ENCODE peak calls at places on chromosomes 6 and 20, in eight cellular contexts. T is GM23248, I is fibroblast of lung, C is neuronal stem cell, P is endothelial cell of umbilical vein, G is K562, W is IMR-90, L is SK-N-SH. U is an unnamed sample.

GRCh38 chr20:3032624-3033023 is 10.8 kb upstream of the GNRH2 start:
- DNase-seq in T (no peak), I (no peak), C (no peak), P (no peak), G (no peak), W (no peak), L (no peak), U (no peak)

GRCh38 chr6:133553652-133554051 is 312.5 kb downstream of the EYA4 start:
- DNase-seq in T (peak; percentile 73), I (peak; percentile 85), C (peak; percentile 58), P (peak; percentile 44), G (peak; percentile 25), W (peak; percentile 79), L (peak; percentile 32), U (peak; percentile 89)

GRCh38 chr6:8392569-8392968 is 42.8 kb downstream of the SLC35B3 start:
- DNase-seq in T (no peak), I (no peak), C (no peak), P (no peak), G (no peak), W (no peak), L (no peak), U (no peak)

GRCh38 chr6:107493158-107494057 is 3.5 kb downstream of the SOBP start:
- DNase-seq in T (peak; percentile 24), I (peak; percentile 60), C (peak; percentile 48), P (peak; percentile 22), G (no peak), W (peak; percentile 67), L (no peak), U (peak; percentile 74)

GRCh38 chr20:577167-577791 is 32.8 kb downstream of the TCF15 start:
- DNase-seq in T (peak; percentile 55), I (no peak), C (no peak), P (peak; percentile 71), G (peak; percentile 58), W (peak; percentile 18), L (no peak), U (no peak)

GRCh38 chr6:7496266-7496875 is 45.1 kb upstream of the DSP start:
- DNase-seq in T (peak; percentile 18), I (no peak), C (no peak), P (no peak), G (no peak), W (peak; percentile 12), L (no peak), U (no peak)

GRCh38 chr6:14540276-14540675 is 422.7 kb downstream of the CD83 start:
- DNase-seq in T (no peak), I (peak; percentile 41), C (no peak), P (no peak), G (no peak), W (peak; percentile 40), L (no peak), U (no peak)

GRCh38 chr6:153092082-153093013 is 38.7 kb downstream of the RGS17 start:
- DNase-seq in T (peak; percentile 81), I (peak; percentile 96), C (no peak), P (peak; percentile 81), G (no peak), W (peak; percentile 95), L (no peak), U (peak; percentile 67)

GRCh38 chr6:19811397-19812079 is 25.6 kb upstream of the ID4 start:
- DNase-seq in T (no peak), I (no peak), C (no peak), P (no peak), G (no peak), W (no peak), L (no peak), U (no peak)

GRCh38 chr6:149060300-149060984 is 257.1 kb upstream of the TAB2 start:
- DNase-seq in T (no peak), I (peak; percentile 41), C (no peak), P (peak; percentile 37), G (no peak), W (peak; percentile 43), L (peak; percentile 59), U (no peak)

GRCh38 chr20:58040447-58041290 is 187.8 kb downstream of the ANKRD60 start:
- DNase-seq in T (no peak), I (no peak), C (peak; percentile 43), P (no peak), G (no peak), W (no peak), L (no peak), U (no peak)

GRCh38 chr20:31505903-31506302 is 8.3 kb upstream of the HM13 start:
- DNase-seq in T (no peak), I (no peak), C (no peak), P (no peak), G (no peak), W (no peak), L (no peak), U (no peak)

GRCh38 chr6:135423649-135424128 is 73.9 kb downstream of the AHI1 start:
- DNase-seq in T (peak; percentile 58), I (peak; percentile 64), C (peak; percentile 21), P (peak; percentile 62), G (peak; percentile 29), W (peak; percentile 59), L (peak; percentile 18), U (peak; percentile 70)

GRCh38 chr20:63628246-63628975 is 1.5 kb upstream of the GMEB2 start:
- DNase-seq in T (peak; percentile 80), I (peak; percentile 81), C (no peak), P (peak; percentile 83), G (peak; percentile 47), W (peak; percentile 62), L (peak; percentile 70), U (peak; percentile 55)

GRCh38 chr6:135465307-135465706 is 32.2 kb downstream of the AHI1 start:
- DNase-seq in T (no peak), I (no peak), C (no peak), P (no peak), G (no peak), W (no peak), L (no peak), U (no peak)

GRCh38 chr20:8095648-8096572 is 36.2 kb upstream of the PLCB1 start:
- DNase-seq in T (peak; percentile 80), I (peak; percentile 56), C (no peak), P (peak; percentile 82), G (no peak), W (peak; percentile 79), L (no peak), U (peak; percentile 32)

GRCh38 chr20:38085031-38085430 is 51.5 kb downstream of the RPRD1B start:
- DNase-seq in T (no peak), I (no peak), C (no peak), P (no peak), G (no peak), W (peak; percentile 31), L (no peak), U (no peak)
- H3K9ac ChIP-seq in T (no peak overlapping the region), I (no peak overlapping the region), C (no peak overlapping the region), P (peak overlapping the region; percentile 53), G (peak overlapping the region; percentile 18), W (peak overlapping the region; percentile 52), L (no peak overlapping the region), U (no peak overlapping the region)

GRCh38 chr6:138487122-138487604 is 12.1 kb downstream of the NHSL1 start:
- DNase-seq in T (no peak), I (no peak), C (no peak), P (no peak), G (no peak), W (no peak), L (no peak), U (no peak)

GRCh38 chr6:138483911-138484731 is 15.2 kb downstream of the NHSL1 start:
- DNase-seq in T (no peak), I (no peak), C (no peak), P (no peak), G (no peak), W (no peak), L (no peak), U (no peak)

GRCh38 chr6:138486249-138487121 is 12.8 kb downstream of the NHSL1 start:
- DNase-seq in T (no peak), I (no peak), C (no peak), P (no peak), G (no peak), W (no peak), L (no peak), U (no peak)

GRCh38 chr6:138485005-138485545 is 14.2 kb downstream of the NHSL1 start:
- DNase-seq in T (peak; percentile 30), I (peak; percentile 30), C (peak; percentile 39), P (no peak), G (no peak), W (peak; percentile 8), L (no peak), U (peak; percentile 13)

GRCh38 chr6:138485586-138486248 is 13.6 kb downstream of the NHSL1 start:
- DNase-seq in T (no peak), I (no peak), C (peak; percentile 54), P (peak; percentile 36), G (no peak), W (no peak), L (no peak), U (no peak)
- H3K4me3 ChIP-seq in T (no peak overlapping the region), I (no peak overlapping the region), C (no peak overlapping the region), P (no peak overlapping the region), G (no peak overlapping the region), W (no peak overlapping the region), L (no peak overlapping the region), U (no peak overlapping the region)

DNA sequence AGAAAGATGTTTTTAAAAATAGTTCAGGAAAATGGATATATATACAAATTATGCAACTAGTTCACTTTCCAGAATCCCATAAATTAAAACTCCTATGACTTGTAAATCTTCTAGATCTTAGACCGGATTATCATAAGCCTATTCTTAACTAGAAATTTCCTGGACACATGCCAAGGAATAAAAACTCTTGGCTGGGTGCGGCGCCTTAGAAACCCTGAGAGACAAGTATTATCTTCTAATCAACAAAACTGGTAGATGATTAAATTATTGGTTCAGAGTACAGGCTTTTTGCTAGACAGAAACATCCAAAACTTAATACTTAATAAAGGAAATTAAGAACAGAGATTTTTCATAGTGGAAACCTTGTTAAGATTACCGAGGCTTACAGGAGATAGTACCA is 46.4 kb upstream of the IFNGR1 start:
- DNase-seq in T (no peak), I (no peak), C (no peak), P (no peak), G (no peak), W (no peak), L (no peak), U (no peak)
- H3K9ac ChIP-seq in T (no peak overlapping the region), I (no peak overlapping the region), C (no peak overlapping the region), P (no peak overlapping the region), G (no peak overlapping the region), W (no peak overlapping the region), L (no peak overlapping the region), U (no peak overlapping the region)

GRCh38 chr6:166738361-166738760 is 111.3 kb upstream of the RPS6KA2 start:
- DNase-seq in T (no peak), I (no peak), C (no peak), P (no peak), G (no peak), W (no peak), L (no peak), U (no peak)
- H3K4me3 ChIP-seq in T (no peak overlapping the region), I (no peak overlapping the region), C (no peak overlapping the region), P (no peak overlapping the region), G (no peak overlapping the region), W (no peak overlapping the region), L (no peak overlapping the region), U (no peak overlapping the region)